ENCODE peak calls at places on chromosomes 1 and 21, in seven cellular contexts. One of them, this sample, is unnamed.

GRCh38 chr21:32626633-32627196 is 14.5 kb upstream of the CFAP298 start:
- DNase-seq in endothelial cell: no peak
- DNase-seq in cardiac muscle cell: no peak
- DNase-seq in esophagus muscularis mucosa: no peak
- DNase-seq in endodermal cell: no peak
- DNase-seq in stomach: no peak
- DNase-seq in H9: no peak
- DNase-seq in this sample: peak

GRCh38 chr1:167628754-167629515 is 1.1 kb upstream of the RCSD1 start:
- DNase-seq in stomach: no peak
- DNase-seq in endothelial cell: no peak
- DNase-seq in esophagus muscularis mucosa: no peak
- DNase-seq in endodermal cell: peak
- DNase-seq in cardiac muscle cell: no peak
- DNase-seq in H9: no peak
- DNase-seq in this sample: no peak

GRCh38 chr1:226569879-226570547 is 21.4 kb downstream of the STUM start:
- DNase-seq in H9: peak
- DNase-seq in endothelial cell: peak
- DNase-seq in endodermal cell: peak
- DNase-seq in stomach: no peak
- DNase-seq in esophagus muscularis mucosa: no peak
- DNase-seq in cardiac muscle cell: peak
- DNase-seq in this sample: no peak

GRCh38 chr1:81967957-81968356 is 167.2 kb downstream of the ADGRL2 start:
- DNase-seq in stomach: no peak
- DNase-seq in H9: no peak
- DNase-seq in esophagus muscularis mucosa: no peak
- DNase-seq in endothelial cell: no peak
- DNase-seq in cardiac muscle cell: no peak
- DNase-seq in endodermal cell: no peak
- DNase-seq in this sample: no peak

GRCh38 chr21:31456201-31456600 is 112.1 kb upstream of the TIAM1 start:
- DNase-seq in H9: no peak
- DNase-seq in endothelial cell: no peak
- DNase-seq in stomach: no peak
- DNase-seq in endodermal cell: no peak
- DNase-seq in esophagus muscularis mucosa: no peak
- DNase-seq in cardiac muscle cell: no peak
- DNase-seq in this sample: no peak

GRCh38 chr1:10065760-10066159 is 33.0 kb downstream of the UBE4B start:
- DNase-seq in stomach: no peak
- DNase-seq in esophagus muscularis mucosa: no peak
- DNase-seq in H9: no peak
- DNase-seq in endodermal cell: no peak
- DNase-seq in endothelial cell: no peak
- DNase-seq in cardiac muscle cell: no peak
- DNase-seq in this sample: no peak

GRCh38 chr1:1434131-1434811 is 1.2 kb upstream of the VWA1 start:
- DNase-seq in cardiac muscle cell: peak
- DNase-seq in endodermal cell: peak
- DNase-seq in esophagus muscularis mucosa: no peak
- DNase-seq in H9: peak
- DNase-seq in stomach: peak
- DNase-seq in endothelial cell: peak
- DNase-seq in this sample: no peak

GRCh38 chr1:4585216-4585615 is 69.2 kb upstream of the AJAP1 start:
- DNase-seq in endodermal cell: peak
- DNase-seq in stomach: no peak
- DNase-seq in esophagus muscularis mucosa: no peak
- DNase-seq in H9: peak
- DNase-seq in cardiac muscle cell: no peak
- DNase-seq in endothelial cell: peak
- DNase-seq in this sample: no peak

GRCh38 chr21:17613242-17613676 is 558 bp upstream of the BTG3 start:
- DNase-seq in endodermal cell: no peak
- DNase-seq in H9: no peak
- DNase-seq in endothelial cell: no peak
- DNase-seq in stomach: peak
- DNase-seq in esophagus muscularis mucosa: no peak
- DNase-seq in cardiac muscle cell: no peak
- DNase-seq in this sample: no peak

GRCh38 chr21:41256771-41257702 is 59.6 kb upstream of the FAM3B start:
- DNase-seq in H9: no peak
- DNase-seq in endothelial cell: no peak
- DNase-seq in cardiac muscle cell: no peak
- DNase-seq in stomach: no peak
- DNase-seq in esophagus muscularis mucosa: peak
- DNase-seq in endodermal cell: no peak
- DNase-seq in this sample: no peak

GRCh38 chr1:28176492-28177470 is at the start of gene PTAFR:
- DNase-seq in esophagus muscularis mucosa: no peak
- DNase-seq in endodermal cell: no peak
- DNase-seq in cardiac muscle cell: no peak
- DNase-seq in endothelial cell: no peak
- DNase-seq in H9: no peak
- DNase-seq in stomach: no peak
- DNase-seq in this sample: no peak

GRCh38 chr1:203040518-203041275 is 14.4 kb downstream of the PPFIA4 start:
- DNase-seq in esophagus muscularis mucosa: no peak
- DNase-seq in stomach: no peak
- DNase-seq in cardiac muscle cell: peak
- DNase-seq in endodermal cell: no peak
- DNase-seq in H9: no peak
- DNase-seq in endothelial cell: no peak
- DNase-seq in this sample: peak

GRCh38 chr1:163115887-163116286 is 46.7 kb downstream of the RGS4 start:
- DNase-seq in H9: no peak
- DNase-seq in endothelial cell: no peak
- DNase-seq in esophagus muscularis mucosa: no peak
- DNase-seq in stomach: no peak
- DNase-seq in endodermal cell: no peak
- DNase-seq in cardiac muscle cell: no peak
- DNase-seq in this sample: no peak

GRCh38 chr1:10516925-10517676 is 42.4 kb downstream of the PEX14 start:
- DNase-seq in stomach: no peak
- DNase-seq in endothelial cell: no peak
- DNase-seq in endodermal cell: no peak
- DNase-seq in cardiac muscle cell: no peak
- DNase-seq in esophagus muscularis mucosa: no peak
- DNase-seq in H9: no peak
- DNase-seq in this sample: no peak

GRCh38 chr21:41932576-41933258 is 21.1 kb downstream of the C2CD2 start:
- DNase-seq in esophagus muscularis mucosa: no peak
- DNase-seq in endodermal cell: no peak
- DNase-seq in endothelial cell: no peak
- DNase-seq in cardiac muscle cell: no peak
- DNase-seq in stomach: no peak
- DNase-seq in H9: no peak
- DNase-seq in this sample: peak

GRCh38 chr1:174800951-174801350 is 198.8 kb upstream of the CACYBP start:
- DNase-seq in endothelial cell: no peak
- DNase-seq in stomach: no peak
- DNase-seq in esophagus muscularis mucosa: no peak
- DNase-seq in H9: no peak
- DNase-seq in cardiac muscle cell: no peak
- DNase-seq in endodermal cell: no peak
- DNase-seq in this sample: no peak

GRCh38 chr1:19762175-19762779 is 37.4 kb downstream of the TMCO4 start:
- DNase-seq in endodermal cell: peak
- DNase-seq in cardiac muscle cell: peak
- DNase-seq in endothelial cell: peak
- DNase-seq in H9: peak
- DNase-seq in stomach: peak
- DNase-seq in esophagus muscularis mucosa: no peak
- DNase-seq in this sample: no peak

GRCh38 chr1:8343464-8344001 is 25.6 kb downstream of the SLC45A1 start:
- DNase-seq in cardiac muscle cell: no peak
- DNase-seq in endothelial cell: no peak
- DNase-seq in stomach: peak
- DNase-seq in H9: peak
- DNase-seq in endodermal cell: peak
- DNase-seq in esophagus muscularis mucosa: peak
- DNase-seq in this sample: peak

GRCh38 chr1:1540015-1540816 is at the start of gene TMEM240:
- DNase-seq in cardiac muscle cell: peak
- DNase-seq in endothelial cell: peak
- DNase-seq in esophagus muscularis mucosa: peak
- DNase-seq in H9: peak
- DNase-seq in endodermal cell: peak
- DNase-seq in stomach: peak
- DNase-seq in this sample: no peak

GRCh38 chr1:75124510-75124909 is 9.7 kb upstream of the LHX8 start:
- DNase-seq in esophagus muscularis mucosa: no peak
- DNase-seq in H9: peak
- DNase-seq in endothelial cell: no peak
- DNase-seq in endodermal cell: peak
- DNase-seq in stomach: no peak
- DNase-seq in cardiac muscle cell: no peak
- DNase-seq in this sample: no peak

GRCh38 chr1:56456426-56457101 is 122.8 kb downstream of the PLPP3 start:
- DNase-seq in endodermal cell: no peak
- DNase-seq in esophagus muscularis mucosa: no peak
- DNase-seq in stomach: no peak
- DNase-seq in H9: no peak
- DNase-seq in endothelial cell: no peak
- DNase-seq in cardiac muscle cell: no peak
- DNase-seq in this sample: peak

GRCh38 chr1:99292946-99293345 is 28.7 kb downstream of the PLPPR4 start:
- DNase-seq in esophagus muscularis mucosa: no peak
- DNase-seq in cardiac muscle cell: no peak
- DNase-seq in H9: no peak
- DNase-seq in endothelial cell: no peak
- DNase-seq in endodermal cell: no peak
- DNase-seq in stomach: no peak
- DNase-seq in this sample: no peak

GRCh38 chr1:1625824-1626206 is 6.2 kb upstream of the MMP23B start:
- DNase-seq in cardiac muscle cell: no peak
- DNase-seq in esophagus muscularis mucosa: no peak
- DNase-seq in endothelial cell: no peak
- DNase-seq in stomach: no peak
- DNase-seq in H9: peak
- DNase-seq in endodermal cell: peak
- DNase-seq in this sample: no peak

GRCh38 chr21:45380566-45380965 is 24.4 kb upstream of the COL18A1 start:
- DNase-seq in endothelial cell: no peak
- DNase-seq in endodermal cell: no peak
- DNase-seq in stomach: no peak
- DNase-seq in esophagus muscularis mucosa: no peak
- DNase-seq in cardiac muscle cell: no peak
- DNase-seq in H9: no peak
- DNase-seq in this sample: no peak
- TF ChIP-seq CTCF in endothelial cell: no peak
- TF ChIP-seq CTCF in endodermal cell: no peak
- TF ChIP-seq CTCF in stomach: no peak
- TF ChIP-seq CTCF in esophagus muscularis mucosa: no peak
- TF ChIP-seq CTCF in cardiac muscle cell: no peak
- TF ChIP-seq CTCF in H9: no peak
- TF ChIP-seq CTCF in this sample: no peak

DNA sequence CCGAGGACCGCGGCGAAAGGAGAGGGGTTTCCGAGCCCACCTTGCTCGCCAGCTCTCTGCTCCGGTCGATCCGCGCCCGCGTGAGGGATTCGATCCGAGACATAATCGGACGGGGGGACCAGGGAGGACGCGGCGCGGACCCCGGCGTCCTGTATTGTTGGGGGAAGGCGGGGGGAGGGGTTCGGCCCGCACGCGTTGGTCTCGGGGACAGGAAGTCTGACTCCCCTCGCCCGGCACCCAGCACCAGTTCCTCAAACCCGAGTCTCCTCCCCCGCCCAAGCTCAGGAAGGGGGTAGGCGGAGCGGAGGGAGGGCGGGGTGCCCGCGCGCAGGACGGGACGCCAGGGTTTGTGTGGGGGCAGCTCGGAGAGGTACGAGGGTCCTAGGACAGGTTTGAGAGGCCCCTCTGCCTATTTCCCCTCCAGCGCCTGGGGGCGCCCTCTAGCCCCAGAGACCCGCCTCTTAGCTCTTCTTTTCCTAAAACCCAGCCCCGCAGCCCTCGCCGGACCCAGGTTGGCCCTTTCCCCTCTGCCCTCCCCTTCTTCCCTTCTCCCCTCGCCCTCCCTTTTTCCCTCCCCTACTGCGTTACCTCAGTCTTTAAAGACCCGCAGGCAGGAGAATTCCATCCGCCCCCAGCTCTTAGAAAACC is at the start of gene ARHGEF2:
- DNase-seq in endothelial cell: peak
- DNase-seq in endodermal cell: peak
- DNase-seq in esophagus muscularis mucosa: peak
- DNase-seq in cardiac muscle cell: peak
- DNase-seq in H9: peak
- DNase-seq in stomach: peak
- DNase-seq in this sample: peak
- TF ChIP-seq CTCF in endothelial cell: no peak
- TF ChIP-seq CTCF in endodermal cell: peak
- TF ChIP-seq CTCF in esophagus muscularis mucosa: no peak
- TF ChIP-seq CTCF in cardiac muscle cell: peak
- TF ChIP-seq CTCF in H9: peak
- TF ChIP-seq CTCF in stomach: no peak
- TF ChIP-seq CTCF in this sample: peak

DNA sequence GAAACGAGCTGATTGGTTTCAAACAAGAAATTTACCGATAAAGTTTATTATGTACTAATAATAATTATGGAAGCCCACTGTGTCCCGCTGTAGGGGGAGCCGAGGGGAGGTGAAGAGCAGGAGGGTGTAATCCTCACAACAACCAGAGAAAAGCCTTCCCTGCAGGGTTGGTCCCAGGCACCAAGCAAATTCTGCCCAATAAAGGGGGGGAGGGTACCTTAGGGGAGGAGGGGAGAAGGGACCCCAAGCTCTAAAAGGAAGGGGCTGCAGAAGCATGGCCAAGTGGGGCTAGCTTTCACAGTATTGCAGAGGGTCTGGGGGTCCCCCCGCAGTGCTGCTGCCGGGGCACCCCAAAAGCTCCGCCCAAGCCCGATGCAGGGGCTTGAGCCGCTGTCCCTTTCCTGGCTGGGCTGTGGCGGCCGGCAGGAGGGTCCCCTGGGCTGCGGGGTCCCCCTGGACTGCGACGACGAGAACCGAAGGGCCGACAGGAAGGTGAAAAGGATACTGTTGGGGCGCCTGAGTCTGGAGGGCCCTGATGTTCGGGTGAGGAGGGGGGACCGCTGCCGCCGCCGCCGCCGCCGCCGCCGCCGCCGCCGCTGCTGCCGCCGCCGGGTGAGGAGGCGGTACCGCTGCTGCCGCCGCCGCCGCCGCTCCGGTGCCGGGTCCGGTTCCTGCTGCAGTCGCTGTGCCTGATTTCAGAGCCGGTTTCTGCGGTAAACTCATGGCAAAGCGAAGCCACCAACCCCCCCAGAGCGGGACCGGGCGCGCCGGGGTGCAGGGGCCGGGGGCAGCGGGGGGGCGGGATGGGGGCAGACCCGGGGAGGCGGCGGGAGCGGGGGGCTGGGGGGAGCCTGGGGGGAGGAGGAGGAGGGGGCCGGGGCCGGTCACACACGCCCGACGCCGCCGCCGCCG is 771 bp downstream of the EIF4G3 start:
- DNase-seq in stomach: peak
- DNase-seq in esophagus muscularis mucosa: no peak
- DNase-seq in endothelial cell: peak
- DNase-seq in endodermal cell: peak
- DNase-seq in H9: peak
- DNase-seq in cardiac muscle cell: peak
- DNase-seq in this sample: no peak
- TF ChIP-seq CTCF in stomach: no peak
- TF ChIP-seq CTCF in esophagus muscularis mucosa: no peak
- TF ChIP-seq CTCF in endothelial cell: no peak
- TF ChIP-seq CTCF in endodermal cell: peak
- TF ChIP-seq CTCF in H9: no peak
- TF ChIP-seq CTCF in cardiac muscle cell: no peak
- TF ChIP-seq CTCF in this sample: no peak

GRCh38 chr1:67831850-67832513 is 1.3 kb downstream of the GNG12 start:
- DNase-seq in H9: no peak
- DNase-seq in stomach: peak
- DNase-seq in esophagus muscularis mucosa: no peak
- DNase-seq in cardiac muscle cell: peak
- DNase-seq in endodermal cell: peak
- DNase-seq in endothelial cell: peak
- DNase-seq in this sample: peak
- TF ChIP-seq CTCF in H9: no peak
- TF ChIP-seq CTCF in stomach: no peak
- TF ChIP-seq CTCF in esophagus muscularis mucosa: no peak
- TF ChIP-seq CTCF in cardiac muscle cell: no peak
- TF ChIP-seq CTCF in endodermal cell: no peak
- TF ChIP-seq CTCF in endothelial cell: no peak
- TF ChIP-seq CTCF in this sample: no peak

This sample was measured in bronchial epithelial cell.